ENCODE peak calls at places on chromosomes 1 and 21, in eight cellular contexts. One of them, this sample, is unnamed.

GRCh38 chr21:39137248-39138186 is 45.7 kb downstream of the PSMG1 start:
- DNase-seq in psoas muscle: no peak
- DNase-seq in cardiac muscle cell: peak
- DNase-seq in neural progenitor cell: peak
- DNase-seq in ovary: peak
- DNase-seq in BE2C: peak
- DNase-seq in HFF-Myc: no peak
- DNase-seq in right atrium auricular region: peak
- DNase-seq in this sample: peak

GRCh38 chr1:79006564-79006963 is at the start of gene ADGRL4:
- DNase-seq in psoas muscle: peak
- DNase-seq in cardiac muscle cell: peak
- DNase-seq in neural progenitor cell: peak
- DNase-seq in ovary: no peak
- DNase-seq in BE2C: no peak
- DNase-seq in HFF-Myc: no peak
- DNase-seq in right atrium auricular region: peak
- DNase-seq in this sample: peak

GRCh38 chr1:217968085-217968484 is 317.0 kb upstream of the RRP15 start:
- DNase-seq in psoas muscle: no peak
- DNase-seq in cardiac muscle cell: no peak
- DNase-seq in neural progenitor cell: no peak
- DNase-seq in ovary: no peak
- DNase-seq in BE2C: no peak
- DNase-seq in HFF-Myc: no peak
- DNase-seq in right atrium auricular region: no peak
- DNase-seq in this sample: no peak

GRCh38 chr1:168794057-168794456 is 65.1 kb upstream of the DPT start:
- DNase-seq in psoas muscle: no peak
- DNase-seq in cardiac muscle cell: no peak
- DNase-seq in neural progenitor cell: no peak
- DNase-seq in ovary: no peak
- DNase-seq in BE2C: no peak
- DNase-seq in HFF-Myc: no peak
- DNase-seq in right atrium auricular region: no peak
- DNase-seq in this sample: no peak

GRCh38 chr1:76891931-76892330 is 24.7 kb downstream of the ST6GALNAC5 start:
- DNase-seq in psoas muscle: no peak
- DNase-seq in cardiac muscle cell: peak
- DNase-seq in neural progenitor cell: no peak
- DNase-seq in ovary: no peak
- DNase-seq in BE2C: no peak
- DNase-seq in HFF-Myc: no peak
- DNase-seq in right atrium auricular region: no peak
- DNase-seq in this sample: no peak

GRCh38 chr1:67683736-67684525 is 1.1 kb upstream of the GADD45A start:
- DNase-seq in psoas muscle: no peak
- DNase-seq in cardiac muscle cell: no peak
- DNase-seq in neural progenitor cell: no peak
- DNase-seq in ovary: peak
- DNase-seq in BE2C: no peak
- DNase-seq in HFF-Myc: no peak
- DNase-seq in right atrium auricular region: no peak
- DNase-seq in this sample: no peak

GRCh38 chr21:45989355-45990048 is 7.9 kb downstream of the COL6A1 start:
- DNase-seq in psoas muscle: peak
- DNase-seq in cardiac muscle cell: no peak
- DNase-seq in neural progenitor cell: no peak
- DNase-seq in ovary: no peak
- DNase-seq in BE2C: peak
- DNase-seq in HFF-Myc: no peak
- DNase-seq in right atrium auricular region: peak
- DNase-seq in this sample: no peak

GRCh38 chr1:113615425-113615824 is 143.9 kb downstream of the PHTF1 start:
- DNase-seq in psoas muscle: no peak
- DNase-seq in cardiac muscle cell: peak
- DNase-seq in neural progenitor cell: no peak
- DNase-seq in ovary: no peak
- DNase-seq in BE2C: no peak
- DNase-seq in HFF-Myc: no peak
- DNase-seq in right atrium auricular region: no peak
- DNase-seq in this sample: peak

GRCh38 chr1:183105449-183105848 is 80.6 kb upstream of the LAMC2 start:
- DNase-seq in psoas muscle: no peak
- DNase-seq in cardiac muscle cell: peak
- DNase-seq in neural progenitor cell: no peak
- DNase-seq in ovary: no peak
- DNase-seq in BE2C: no peak
- DNase-seq in HFF-Myc: no peak
- DNase-seq in right atrium auricular region: no peak
- DNase-seq in this sample: peak

GRCh38 chr1:176462671-176463225 is at the start of gene PAPPA2:
- DNase-seq in psoas muscle: no peak
- DNase-seq in cardiac muscle cell: no peak
- DNase-seq in neural progenitor cell: no peak
- DNase-seq in ovary: no peak
- DNase-seq in BE2C: no peak
- DNase-seq in HFF-Myc: no peak
- DNase-seq in right atrium auricular region: no peak
- DNase-seq in this sample: no peak

GRCh38 chr1:161260939-161261858 is 2.7 kb downstream of the PCP4L1 start:
- DNase-seq in psoas muscle: no peak
- DNase-seq in cardiac muscle cell: no peak
- DNase-seq in neural progenitor cell: peak
- DNase-seq in ovary: no peak
- DNase-seq in BE2C: no peak
- DNase-seq in HFF-Myc: no peak
- DNase-seq in right atrium auricular region: no peak
- DNase-seq in this sample: no peak

GRCh38 chr21:14547834-14548513 is 1.9 kb upstream of the SAMSN1 start:
- DNase-seq in psoas muscle: no peak
- DNase-seq in cardiac muscle cell: no peak
- DNase-seq in neural progenitor cell: no peak
- DNase-seq in ovary: no peak
- DNase-seq in BE2C: no peak
- DNase-seq in HFF-Myc: no peak
- DNase-seq in right atrium auricular region: no peak
- DNase-seq in this sample: no peak

GRCh38 chr1:21090460-21090859 is 86.2 kb downstream of the EIF4G3 start:
- DNase-seq in psoas muscle: no peak
- DNase-seq in cardiac muscle cell: no peak
- DNase-seq in neural progenitor cell: no peak
- DNase-seq in ovary: no peak
- DNase-seq in BE2C: no peak
- DNase-seq in HFF-Myc: no peak
- DNase-seq in right atrium auricular region: no peak
- DNase-seq in this sample: peak

GRCh38 chr1:76659171-76659940 is 207.9 kb upstream of the ST6GALNAC5 start:
- DNase-seq in psoas muscle: no peak
- DNase-seq in cardiac muscle cell: no peak
- DNase-seq in neural progenitor cell: no peak
- DNase-seq in ovary: no peak
- DNase-seq in BE2C: no peak
- DNase-seq in HFF-Myc: no peak
- DNase-seq in right atrium auricular region: no peak
- DNase-seq in this sample: no peak

GRCh38 chr1:89553195-89553584 is 28.6 kb downstream of the LRRC8B start:
- DNase-seq in psoas muscle: no peak
- DNase-seq in cardiac muscle cell: no peak
- DNase-seq in neural progenitor cell: no peak
- DNase-seq in ovary: no peak
- DNase-seq in BE2C: no peak
- DNase-seq in HFF-Myc: no peak
- DNase-seq in right atrium auricular region: no peak
- DNase-seq in this sample: no peak

GRCh38 chr1:214503553-214503952 is 47.8 kb downstream of the PTPN14 start:
- DNase-seq in psoas muscle: no peak
- DNase-seq in cardiac muscle cell: peak
- DNase-seq in neural progenitor cell: no peak
- DNase-seq in ovary: no peak
- DNase-seq in BE2C: no peak
- DNase-seq in HFF-Myc: no peak
- DNase-seq in right atrium auricular region: no peak
- DNase-seq in this sample: peak

GRCh38 chr21:32990666-32991065 is 35.1 kb upstream of the OLIG2 start:
- DNase-seq in psoas muscle: no peak
- DNase-seq in cardiac muscle cell: no peak
- DNase-seq in neural progenitor cell: peak
- DNase-seq in ovary: no peak
- DNase-seq in BE2C: no peak
- DNase-seq in HFF-Myc: no peak
- DNase-seq in right atrium auricular region: peak
- DNase-seq in this sample: no peak

GRCh38 chr1:17260738-17261137 is 11.8 kb downstream of the PADI3 start:
- DNase-seq in psoas muscle: no peak
- DNase-seq in cardiac muscle cell: no peak
- DNase-seq in neural progenitor cell: no peak
- DNase-seq in ovary: no peak
- DNase-seq in BE2C: no peak
- DNase-seq in HFF-Myc: no peak
- DNase-seq in right atrium auricular region: no peak
- DNase-seq in this sample: no peak

DNA sequence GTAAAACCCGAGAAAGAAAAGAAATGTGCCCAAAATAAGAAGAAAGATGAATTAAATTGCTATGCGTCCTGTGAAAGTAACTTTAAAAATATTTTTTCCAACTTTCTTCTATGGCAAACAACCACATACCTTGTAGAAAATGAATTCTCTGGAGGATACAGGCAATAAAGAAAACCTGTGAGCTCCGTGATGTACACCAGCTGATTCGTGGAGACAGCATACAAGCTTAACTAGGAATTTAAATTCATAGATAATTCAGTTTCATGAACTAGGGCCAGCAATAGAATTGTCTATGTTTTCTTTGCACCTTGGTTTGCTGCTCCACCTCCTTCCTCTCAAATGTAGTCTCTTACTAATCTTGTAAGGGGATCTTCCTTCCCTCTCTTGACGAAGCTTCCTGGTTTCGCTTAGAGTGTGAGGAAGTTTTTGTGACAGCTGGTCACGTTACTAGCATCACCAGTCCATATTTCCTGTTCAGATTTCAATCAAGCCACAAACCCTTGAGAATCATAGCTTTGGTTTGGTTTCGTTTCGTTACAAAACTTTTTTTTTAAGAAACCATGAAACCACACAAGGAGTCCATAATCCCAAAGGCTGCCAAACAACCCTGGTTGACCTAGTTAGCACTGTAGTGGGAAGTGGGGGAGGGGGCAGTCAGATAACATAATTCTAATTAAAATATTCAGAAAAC is 35.8 kb downstream of the GREM2 start:
- DNase-seq in psoas muscle: no peak
- DNase-seq in cardiac muscle cell: peak
- DNase-seq in neural progenitor cell: no peak
- DNase-seq in ovary: no peak
- DNase-seq in BE2C: no peak
- DNase-seq in HFF-Myc: no peak
- DNase-seq in right atrium auricular region: no peak
- DNase-seq in this sample: peak
- H3K4me3 ChIP-seq in psoas muscle: peak
- H3K4me3 ChIP-seq in cardiac muscle cell: no peak
- H3K4me3 ChIP-seq in neural progenitor cell: no peak
- H3K4me3 ChIP-seq in ovary: no peak
- H3K4me3 ChIP-seq in BE2C: peak
- H3K4me3 ChIP-seq in HFF-Myc: no peak
- H3K4me3 ChIP-seq in right atrium auricular region: no peak
- H3K4me3 ChIP-seq in this sample: peak

DNA sequence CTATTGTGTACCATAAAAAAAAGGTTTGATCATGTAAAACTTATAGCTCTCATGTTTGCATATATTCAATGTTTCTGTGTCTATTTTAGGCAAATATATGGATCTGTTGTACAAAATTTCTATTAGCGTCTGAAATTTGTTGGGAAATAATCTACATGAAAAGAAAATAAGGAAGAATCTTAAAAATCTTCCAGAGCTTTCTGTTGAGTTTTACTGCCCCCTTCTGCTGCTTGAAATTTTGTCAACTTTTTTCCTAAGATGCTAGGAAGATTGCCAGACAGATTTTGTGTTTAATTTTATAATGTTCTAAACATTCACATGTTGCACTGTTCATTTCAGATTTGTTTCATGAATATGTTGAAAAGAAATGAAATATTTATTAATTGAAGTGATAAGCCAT is 2.5 kb upstream of the PTGS2 start:
- DNase-seq in psoas muscle: no peak
- DNase-seq in cardiac muscle cell: peak
- DNase-seq in neural progenitor cell: no peak
- DNase-seq in ovary: no peak
- DNase-seq in BE2C: no peak
- DNase-seq in HFF-Myc: no peak
- DNase-seq in right atrium auricular region: no peak
- DNase-seq in this sample: peak
- TF ChIP-seq CTCF in psoas muscle: no peak
- TF ChIP-seq CTCF in cardiac muscle cell: peak
- TF ChIP-seq CTCF in neural progenitor cell: peak
- TF ChIP-seq CTCF in ovary: no peak
- TF ChIP-seq CTCF in BE2C: no peak
- TF ChIP-seq CTCF in HFF-Myc: peak
- TF ChIP-seq CTCF in right atrium auricular region: no peak
- TF ChIP-seq CTCF in this sample: peak

DNA sequence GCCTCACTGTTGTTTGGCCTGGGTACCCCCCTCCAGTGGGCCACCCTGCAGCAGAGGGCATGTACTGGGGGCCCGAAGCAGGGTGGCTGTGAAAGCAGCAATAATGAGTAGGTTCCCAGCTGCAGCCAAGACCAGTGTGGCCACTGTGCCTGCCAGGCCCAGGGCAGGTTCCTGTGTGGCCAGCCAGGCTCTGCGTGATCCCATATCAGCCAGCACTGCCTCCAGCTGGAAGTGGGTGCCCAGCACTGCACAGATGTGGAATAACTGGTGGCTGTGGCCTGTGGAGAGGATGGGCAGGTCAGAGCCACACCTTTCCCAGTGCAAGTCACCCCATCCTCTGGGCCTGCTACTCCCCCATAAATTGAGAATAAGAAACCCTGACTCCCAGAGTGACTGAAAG is 2.1 kb downstream of the BGLAP start:
- DNase-seq in psoas muscle: no peak
- DNase-seq in cardiac muscle cell: no peak
- DNase-seq in neural progenitor cell: no peak
- DNase-seq in ovary: no peak
- DNase-seq in BE2C: peak
- DNase-seq in HFF-Myc: no peak
- DNase-seq in right atrium auricular region: no peak
- DNase-seq in this sample: no peak
- H3K4me3 ChIP-seq in psoas muscle: no peak
- H3K4me3 ChIP-seq in cardiac muscle cell: no peak
- H3K4me3 ChIP-seq in neural progenitor cell: no peak
- H3K4me3 ChIP-seq in ovary: no peak
- H3K4me3 ChIP-seq in BE2C: no peak
- H3K4me3 ChIP-seq in HFF-Myc: no peak
- H3K4me3 ChIP-seq in right atrium auricular region: no peak
- H3K4me3 ChIP-seq in this sample: no peak

GRCh38 chr1:244864253-244865027 is at the start of gene HNRNPU:
- DNase-seq in psoas muscle: peak
- DNase-seq in cardiac muscle cell: peak
- DNase-seq in neural progenitor cell: peak
- DNase-seq in ovary: peak
- DNase-seq in BE2C: peak
- DNase-seq in HFF-Myc: peak
- DNase-seq in right atrium auricular region: peak
- DNase-seq in this sample: peak
- TF ChIP-seq CTCF in psoas muscle: peak
- TF ChIP-seq CTCF in cardiac muscle cell: peak
- TF ChIP-seq CTCF in neural progenitor cell: peak
- TF ChIP-seq CTCF in ovary: peak
- TF ChIP-seq CTCF in BE2C: peak
- TF ChIP-seq CTCF in HFF-Myc: peak
- TF ChIP-seq CTCF in right atrium auricular region: no peak
- TF ChIP-seq CTCF in this sample: peak

This sample was measured in cardiac fibroblast.